ENCODE peak calls at places on chromosomes 7 and 10, in five cellular contexts. X is cardiac fibroblast, E is heart left ventricle, Y is natural killer cell, Q is foreskin fibroblast. S is an unnamed sample.

GRCh38 chr7:7862393-7862792 is 106.2 kb upstream of the GLCCI1 start:
- DNase-seq in Y (no peak), X (no peak), E (no peak), Q (peak; percentile 12), S (peak; percentile 25)

GRCh38 chr10:118034755-118035154 is 12.0 kb downstream of the RAB11FIP2 start:
- DNase-seq in Q (peak; percentile 24), E (no peak), Y (no peak), X (peak; percentile 64), S (no peak)

GRCh38 chr7:33243319-33243881 is 114.0 kb downstream of the BBS9 start:
- DNase-seq in E (no peak), X (peak; percentile 81), Y (no peak), Q (peak; percentile 73), S (peak; percentile 73)

GRCh38 chr10:16717617-16718395 is 99.4 kb downstream of the RSU1 start:
- DNase-seq in X (peak; percentile 80), Y (no peak), E (no peak), Q (peak; percentile 6), S (peak; percentile 78)

GRCh38 chr7:117731455-117731854 is 141.8 kb downstream of the CTTNBP2 start:
- DNase-seq in Y (no peak), X (no peak), E (no peak), Q (no peak), S (no peak)

GRCh38 chr10:3774018-3774813 is 10.8 kb downstream of the KLF6 start:
- DNase-seq in X (peak; percentile 61), Y (no peak), E (no peak), Q (peak; percentile 47), S (no peak)

GRCh38 chr10:126315471-126316177 is 72.7 kb downstream of the ADAM12 start:
- DNase-seq in E (no peak), Q (peak; percentile 73), X (peak; percentile 84), Y (no peak), S (peak; percentile 77)

GRCh38 chr7:90618880-90619279 is 22.8 kb downstream of the CDK14 start:
- DNase-seq in Y (no peak), E (no peak), X (no peak), Q (no peak), S (no peak)

GRCh38 chr7:140417456-140418155 is 13.7 kb downstream of the RAB19 start:
- DNase-seq in E (no peak), X (no peak), Q (no peak), Y (no peak), S (no peak)

GRCh38 chr10:73886625-73887024 is 12.3 kb upstream of the CAMK2G start:
- DNase-seq in X (no peak), E (no peak), Q (peak; percentile 42), Y (no peak), S (no peak)

GRCh38 chr7:157278167-157278790 is 58.5 kb upstream of the DNAJB6 start:
- DNase-seq in Q (no peak), E (no peak), Y (no peak), X (no peak), S (no peak)

GRCh38 chr7:127792528-127793342 is 140.7 kb downstream of the SND1 start:
- DNase-seq in E (no peak), Y (peak; percentile 29), X (no peak), Q (no peak), S (peak; percentile 40)

GRCh38 chr10:31055573-31056251 is 24.0 kb upstream of the ZNF438 start:
- DNase-seq in E (no peak), Y (no peak), X (no peak), Q (no peak), S (no peak)

GRCh38 chr10:19572056-19572455 is 244.2 kb upstream of the PLXDC2 start:
- DNase-seq in X (no peak), Y (no peak), Q (no peak), E (no peak), S (no peak)

GRCh38 chr7:128103498-128104108 is 72.4 kb upstream of the LRRC4 start:
- DNase-seq in Y (peak; percentile 31), Q (peak; percentile 55), X (peak; percentile 53), E (peak; percentile 45), S (no peak)

GRCh38 chr10:3806603-3807002 is 21.6 kb upstream of the KLF6 start:
- DNase-seq in X (peak; percentile 83), E (no peak), Y (no peak), Q (peak; percentile 89), S (no peak)

GRCh38 chr10:132868995-132869394 is 73.4 kb downstream of the CFAP46 start:
- DNase-seq in X (no peak), Y (no peak), Q (no peak), E (no peak), S (no peak)

GRCh38 chr7:130944997-130945396 is 211.0 kb upstream of the KLF14 start:
- DNase-seq in Q (no peak), Y (no peak), X (no peak), E (no peak), S (no peak)

GRCh38 chr7:90596745-90597526 is 815 bp downstream of the CDK14 start:
- DNase-seq in X (peak; percentile 52), Y (no peak), E (no peak), Q (peak; percentile 68), S (peak; percentile 61)

GRCh38 chr7:150429699-150430098 is 20.7 kb upstream of the GIMAP8 start:
- DNase-seq in X (no peak), Q (no peak), E (no peak), Y (no peak), S (no peak)

GRCh38 chr7:24597014-24597413 is 23.8 kb downstream of the PALS2 start:
- DNase-seq in X (no peak), E (no peak), Y (no peak), Q (no peak), S (no peak)

GRCh38 chr7:68176974-68177373 is 1180.3 kb downstream of the TYW1 start:
- DNase-seq in Y (no peak), X (peak; percentile 66), E (peak; percentile 39), Q (no peak), S (no peak)

GRCh38 chr7:13603661-13604060 is 385.8 kb downstream of the ETV1 start:
- DNase-seq in X (no peak), Y (no peak), Q (peak; percentile 3), E (no peak), S (no peak)

GRCh38 chr10:32949221-32949678 is 8.8 kb downstream of the ITGB1 start:
- DNase-seq in Y (no peak), E (no peak), X (no peak), Q (no peak), S (no peak)

GRCh38 chr7:91941450-91941849 is 788 bp downstream of the AKAP9 start:
- DNase-seq in X (peak; percentile 26), Y (peak; percentile 21), Q (peak; percentile 46), E (peak; percentile 49), S (peak; percentile 94)

GRCh38 chr7:120927454-120928103 is 23.0 kb upstream of the ING3 start:
- DNase-seq in X (no peak), Y (no peak), E (no peak), Q (no peak), S (no peak)

GRCh38 chr10:91909178-91909677 is at the start of gene FGFBP3:
- DNase-seq in Y (no peak), X (peak; percentile 44), Q (peak; percentile 51), E (peak; percentile 14), S (peak; percentile 34)

GRCh38 chr7:128848289-128849155 is 14.1 kb upstream of the ATP6V1F start:
- DNase-seq in X (no peak), E (no peak), Y (no peak), Q (no peak), S (no peak)

GRCh38 chr10:113272511-113272910 is 280.3 kb upstream of the HABP2 start:
- DNase-seq in Q (no peak), E (no peak), Y (no peak), X (no peak), S (no peak)

GRCh38 chr7:30778246-30779025 is 7.2 kb downstream of the MINDY4 start:
- DNase-seq in Y (no peak), X (peak; percentile 46), Q (peak; percentile 79), E (peak; percentile 49), S (no peak)

GRCh38 chr7:22202141-22202540 is 154.8 kb downstream of the RAPGEF5 start:
- DNase-seq in E (peak; percentile 20), Y (no peak), X (no peak), Q (no peak), S (no peak)

S was measured in myocyte.